ENCODE peak calls at places on chromosomes 6 and 20, in nine cellular contexts. C is T-helper 9 cell; R is GM23248; E is psoas muscle; V is amygdala; M is stimulated activated CD8-positive, alpha-beta memory T cell treated with anti-CD3 and anti-CD28 coated beads, Interleukin-15, amount 100 ng/mL, for 48 hours; T is small intestine; L is LNCaP clone FGC; Z is astrocyte of the cerebellum. H is an unnamed sample.

GRCh38 chr6:122035193-122035592 is 364.3 kb upstream of the HSF2 start:
- DNase-seq in C (no peak), R (no peak), E (no peak), V (no peak), M (no peak), T (no peak), L (no peak), Z (peak; percentile 28), H (no peak)

GRCh38 chr6:137001287-137001976 is 43.3 kb downstream of the IL20RA start:
- DNase-seq in C (no peak), R (no peak), E (no peak), V (no peak), M (no peak), T (peak; percentile 64), L (no peak), Z (no peak), H (no peak)

GRCh38 chr20:32387262-32387661 is 29.1 kb downstream of the ASXL1 start:
- DNase-seq in C (no peak), R (peak; percentile 28), E (no peak), V (no peak), M (no peak), T (peak; percentile 43), L (no peak), Z (no peak), H (no peak)

GRCh38 chr6:134984821-134985220 is 34.9 kb upstream of the ALDH8A1 start:
- DNase-seq in C (no peak), R (peak; percentile 4), E (no peak), V (no peak), M (no peak), T (no peak), L (no peak), Z (peak; percentile 12), H (no peak)

GRCh38 chr6:78810146-78810545 is 57.2 kb upstream of the IRAK1BP1 start:
- DNase-seq in C (no peak), R (peak; percentile 75), E (no peak), V (no peak), M (no peak), T (peak; percentile 61), L (peak; percentile 57), Z (peak; percentile 18), H (no peak)

GRCh38 chr6:144012534-144012933 is 4.5 kb upstream of the PLAGL1 start:
- DNase-seq in C (no peak), R (peak; percentile 77), E (no peak), V (no peak), M (no peak), T (no peak), L (no peak), Z (no peak), H (no peak)

GRCh38 chr6:19327684-19328083 is 509.5 kb upstream of the ID4 start:
- DNase-seq in C (no peak), R (peak; percentile 17), E (no peak), V (no peak), M (no peak), T (no peak), L (no peak), Z (no peak), H (no peak)

GRCh38 chr20:24665741-24666191 is 196.3 kb downstream of the SYNDIG1 start:
- DNase-seq in C (no peak), R (no peak), E (no peak), V (no peak), M (no peak), T (no peak), L (no peak), Z (no peak), H (no peak)

GRCh38 chr6:33958208-33958862 is 154.5 kb upstream of the MLN start:
- DNase-seq in C (no peak), R (peak; percentile 8), E (no peak), V (no peak), M (no peak), T (no peak), L (no peak), Z (no peak), H (no peak)

GRCh38 chr6:14880052-14880451 is 365.8 kb upstream of the JARID2 start:
- DNase-seq in C (no peak), R (no peak), E (peak; percentile 30), V (no peak), M (no peak), T (no peak), L (no peak), Z (no peak), H (no peak)